ENCODE peak calls at places on chromosomes 11 and 22, in four cellular contexts. J is stomach, Y is sigmoid colon, T is ovary. G is an unnamed sample.

GRCh38 chr11:44067266-44067665 is 1.2 kb downstream of the ACCS start:
- DNase-seq in J (no peak), Y (no peak), T (no peak), G (peak)

GRCh38 chr11:17496406-17496805 is 19.8 kb upstream of the ABCC8 start:
- DNase-seq in J (no peak), Y (no peak), T (no peak), G (no peak)

GRCh38 chr22:37167981-37168647 is 18.4 kb upstream of the IL2RB start:
- DNase-seq in J (no peak), Y (peak), T (no peak), G (no peak)

GRCh38 chr11:106974831-106975230 is 43.4 kb downstream of the GUCY1A2 start:
- DNase-seq in J (no peak), Y (no peak), T (no peak), G (no peak)

GRCh38 chr11:123454060-123454651 is 24.1 kb downstream of the GRAMD1B start:
- DNase-seq in J (no peak), Y (no peak), T (no peak), G (peak)

GRCh38 chr11:58739725-58740430 is 8.1 kb upstream of the GLYAT start:
- DNase-seq in J (no peak), Y (no peak), T (no peak), G (peak)

GRCh38 chr11:1371377-1371776 is 18.4 kb upstream of the BRSK2 start:
- DNase-seq in J (no peak), Y (no peak), T (no peak), G (no peak)

GRCh38 chr11:74008373-74009229 is at the start of gene UCP3:
- DNase-seq in J (no peak), Y (peak), T (no peak), G (no peak)

GRCh38 chr22:33451851-33452469 is 393.8 kb upstream of the SYN3 start:
- DNase-seq in J (no peak), Y (no peak), T (no peak), G (no peak)

GRCh38 chr11:57480409-57481137 is 20.2 kb downstream of the RTN4RL2 start:
- DNase-seq in J (peak), Y (no peak), T (peak), G (peak)

GRCh38 chr22:40666151-40666848 is 13.0 kb upstream of the MCHR1 start:
- DNase-seq in J (no peak), Y (no peak), T (peak), G (no peak)

GRCh38 chr11:113475160-113475761 is at the start of gene DRD2:
- DNase-seq in J (no peak), Y (no peak), T (no peak), G (no peak)

GRCh38 chr11:23897453-23898289 is 599.2 kb upstream of the LUZP2 start:
- DNase-seq in J (no peak), Y (no peak), T (no peak), G (no peak)

GRCh38 chr22:35749808-35750207 is 32.1 kb downstream of the APOL5 start:
- DNase-seq in J (no peak), Y (no peak), T (no peak), G (no peak)

GRCh38 chr11:17343907-17344306 is 7.7 kb upstream of the NCR3LG1 start:
- DNase-seq in J (no peak), Y (no peak), T (no peak), G (peak)

GRCh38 chr11:89495951-89496350 is 4.8 kb upstream of the NOX4 start:
- DNase-seq in J (no peak), Y (peak), T (peak), G (no peak)

GRCh38 chr11:112655386-112655785 is 305.8 kb upstream of the NCAM1 start:
- DNase-seq in J (peak), Y (peak), T (peak), G (no peak)

GRCh38 chr11:65136515-65137096 is 2.3 kb upstream of the SYVN1 start:
- DNase-seq in J (no peak), Y (no peak), T (no peak), G (no peak)

GRCh38 chr11:46006418-46007070 is 84.1 kb downstream of the LARGE2 start:
- DNase-seq in J (no peak), Y (no peak), T (no peak), G (peak)

GRCh38 chr11:86624366-86624765 is 48.0 kb downstream of the ME3 start:
- DNase-seq in J (no peak), Y (no peak), T (no peak), G (no peak)

GRCh38 chr22:43777204-43777671 is 34.9 kb downstream of the EFCAB6 start:
- DNase-seq in J (no peak), Y (no peak), T (no peak), G (no peak)

GRCh38 chr11:60305906-60306619 is 21.0 kb upstream of the MS4A6E start:
- DNase-seq in J (no peak), Y (no peak), T (no peak), G (no peak)

GRCh38 chr11:75557649-75558494 is 4.2 kb upstream of the SERPINH1 start:
- DNase-seq in J (no peak), Y (peak), T (peak), G (peak)

GRCh38 chr11:128054323-128054910 is 532.9 kb downstream of the ETS1 start:
- DNase-seq in J (no peak), Y (no peak), T (no peak), G (no peak)

GRCh38 chr11:73978576-73979086 is 4.0 kb downstream of the UCP2 start:
- DNase-seq in J (no peak), Y (no peak), T (no peak), G (no peak)

GRCh38 chr22:25420925-25421904 is 143.3 kb upstream of the GRK3 start:
- DNase-seq in J (no peak), Y (no peak), T (no peak), G (no peak)

GRCh38 chr22:50199251-50199721 is 1.5 kb upstream of the SELENOO start:
- DNase-seq in J (no peak), Y (no peak), T (no peak), G (no peak)

GRCh38 chr11:37841016-37841415 is 1243.0 kb upstream of the RAG2 start:
- DNase-seq in J (no peak), Y (no peak), T (no peak), G (no peak)

GRCh38 chr11:2104524-2105440 is 34.4 kb downstream of the IGF2 start:
- DNase-seq in J (no peak), Y (no peak), T (peak), G (no peak)

GRCh38 chr11:92978226-92979111 is 9.0 kb downstream of the MTNR1B start:
- DNase-seq in J (peak), Y (no peak), T (no peak), G (no peak)

GRCh38 chr11:116788534-116788933 is 711 bp upstream of the ZPR1 start:
- DNase-seq in J (no peak), Y (no peak), T (no peak), G (no peak)

GRCh38 chr22:26570126-26570525 is 19.8 kb downstream of the TPST2 start:
- DNase-seq in J (no peak), Y (no peak), T (no peak), G (no peak)

GRCh38 chr11:14969922-14970323 is 2.2 kb downstream of the CALCA start:
- DNase-seq in J (peak), Y (no peak), T (no peak), G (peak)

GRCh38 chr11:126115253-126115540 is 52.5 kb upstream of the CDON start:
- DNase-seq in J (peak), Y (peak), T (peak), G (no peak)

GRCh38 chr11:119168471-119169271 is at the start of gene NLRX1:
- DNase-seq in J (peak), Y (peak), T (peak), G (peak)

GRCh38 chr11:96385187-96385586 is 4.5 kb downstream of the CCDC82 start:
- DNase-seq in J (no peak), Y (no peak), T (no peak), G (no peak)

GRCh38 chr11:18749681-18750319 is 23.8 kb upstream of the IGSF22 start:
- DNase-seq in J (no peak), Y (no peak), T (no peak), G (no peak)
- TF ChIP-seq POLR2A in J (no peak), Y (no peak), T (no peak), G (no peak)

DNA sequence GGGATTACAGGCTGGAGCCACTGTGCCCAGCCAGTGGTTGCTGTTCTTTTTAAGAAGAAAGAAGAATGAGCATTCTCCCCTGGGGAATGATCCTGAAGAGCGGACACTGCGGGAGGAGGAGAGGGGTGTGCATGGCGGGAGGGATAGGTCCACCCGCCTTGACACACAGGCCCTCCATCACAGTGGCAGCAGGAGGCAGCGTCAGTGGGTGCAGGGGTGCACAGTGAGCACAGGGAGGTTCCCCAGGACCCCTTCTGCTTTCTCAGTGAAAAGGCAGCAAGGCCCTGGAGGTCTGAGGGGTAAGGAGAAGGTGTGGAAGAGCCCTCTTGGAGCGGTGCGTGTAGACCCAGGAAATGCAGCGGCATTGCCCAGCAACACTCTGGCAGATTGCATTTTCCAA is 28.9 kb upstream of the CBX7 start:
- DNase-seq in J (no peak), Y (no peak), T (no peak), G (no peak)
- TF ChIP-seq POLR2A in J (no peak), Y (no peak), T (no peak), G (no peak)

GRCh38 chr11:78188012-78188808 is at the start of gene KCTD21:
- DNase-seq in J (peak), Y (peak), T (peak), G (peak)
- TF ChIP-seq POLR2A in J (no peak), Y (peak), T (peak), G (peak)

GRCh38 chr11:6686006-6686405 is 2.9 kb upstream of the MRPL17 start:
- DNase-seq in J (no peak), Y (no peak), T (no peak), G (no peak)

GRCh38 chr11:6681949-6682348 is 1.2 kb downstream of the MRPL17 start:
- DNase-seq in J (no peak), Y (no peak), T (no peak), G (peak)

GRCh38 chr11:6682591-6682935 is 577 bp downstream of the MRPL17 start:
- DNase-seq in J (no peak), Y (no peak), T (no peak), G (no peak)

GRCh38 chr11:6681505-6681904 is 1.6 kb downstream of the MRPL17 start:
- DNase-seq in J (no peak), Y (no peak), T (no peak), G (no peak)

DNA sequence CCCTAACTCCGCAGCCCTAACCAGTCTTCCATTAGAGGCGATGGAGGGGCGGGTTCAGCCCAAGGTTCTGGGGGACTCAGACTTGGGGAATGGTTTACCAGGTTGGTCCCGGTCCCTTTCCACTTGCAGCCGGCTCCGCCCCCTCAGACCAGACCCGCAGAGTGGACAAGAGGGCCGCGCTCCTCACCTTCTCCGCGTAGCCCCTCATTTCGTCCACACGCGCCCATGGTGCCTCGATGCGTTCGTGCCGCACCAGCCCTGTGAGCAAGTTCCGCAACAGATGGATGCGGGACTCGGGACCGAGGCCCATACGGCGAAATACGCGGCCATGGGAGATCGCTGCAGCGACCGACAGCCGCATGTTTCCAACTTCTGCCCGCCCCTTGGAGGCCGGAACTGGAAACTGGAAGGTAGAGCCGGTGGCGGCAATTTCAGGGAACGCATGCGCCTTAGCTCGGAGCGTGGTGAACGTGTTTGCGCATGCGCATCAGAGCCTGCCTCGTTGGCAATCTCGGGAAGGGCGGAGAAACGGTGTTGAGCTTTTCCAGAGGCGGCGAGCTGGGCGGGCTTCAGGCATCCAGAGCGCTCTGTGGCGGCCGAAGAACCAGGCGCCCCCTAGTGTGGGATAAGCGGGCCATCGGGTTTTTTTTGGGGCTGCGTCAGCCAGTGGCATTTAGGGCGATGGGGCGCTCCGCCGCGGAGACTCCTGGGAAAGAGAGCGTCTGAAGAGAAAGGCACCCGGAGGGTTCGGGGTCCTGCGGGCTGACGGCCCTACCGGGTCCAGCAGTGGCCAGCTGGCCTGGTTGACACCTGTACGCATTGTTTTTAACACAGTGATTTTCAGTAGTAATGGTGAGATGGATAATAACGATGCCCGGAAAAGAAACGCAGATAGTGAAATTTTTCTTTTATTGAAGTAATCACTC is at the start of gene MRPL17:
- DNase-seq in J (peak), Y (peak), T (peak), G (peak)
- TF ChIP-seq POLR2A in J (peak), Y (peak), T (peak), G (peak)

DNA sequence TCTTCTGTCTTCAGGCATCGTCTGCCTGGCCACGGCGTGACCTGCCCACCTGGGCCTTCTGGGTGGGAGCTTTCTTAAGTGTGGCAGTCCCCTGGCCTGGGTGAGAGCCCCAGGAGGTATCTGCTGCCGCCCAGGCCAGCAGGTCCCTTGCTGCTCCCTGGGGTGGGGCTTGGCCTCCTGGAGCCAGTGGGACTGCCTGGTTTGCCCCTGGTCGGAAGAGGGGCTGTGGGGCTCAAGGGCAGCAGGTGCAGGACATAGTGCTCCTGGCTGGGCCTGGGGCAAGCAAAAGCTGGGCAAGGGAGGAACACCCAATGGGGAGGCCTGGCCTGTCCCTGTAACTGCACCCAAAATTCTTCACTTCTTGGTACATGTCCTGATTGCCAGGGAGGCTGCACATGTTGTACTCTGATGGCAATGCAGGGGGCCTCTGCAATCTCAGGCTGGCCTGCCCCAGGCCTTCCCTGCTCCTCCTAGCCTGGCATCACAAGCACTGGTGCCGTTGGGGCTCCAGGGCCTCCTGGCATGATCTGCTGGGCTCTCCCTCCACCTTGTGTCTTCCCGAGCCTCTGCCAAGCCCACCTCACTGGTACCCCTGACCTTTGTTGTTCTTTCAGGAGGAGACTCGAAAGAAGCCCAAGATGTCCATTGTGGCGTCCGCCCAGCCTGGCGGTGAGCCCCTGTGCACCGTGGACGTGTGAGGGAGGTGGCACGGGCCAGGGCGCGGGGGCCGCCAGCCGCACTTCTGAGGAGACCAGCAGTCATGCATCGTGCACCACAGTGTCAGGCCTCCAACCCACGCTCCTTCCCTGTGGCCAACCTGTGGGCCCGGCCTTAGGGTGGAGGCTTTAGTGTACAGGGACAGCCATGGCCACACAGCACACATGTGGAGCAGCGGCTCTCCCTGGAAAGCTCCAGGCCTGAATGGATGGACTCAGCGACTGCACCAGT is 6.2 kb upstream of the RANBP1 start:
- DNase-seq in J (no peak), Y (no peak), T (no peak), G (no peak)
- TF ChIP-seq POLR2A in J (no peak), Y (no peak), T (no peak), G (peak)

GRCh38 chr22:38733329-38734202 is 22.2 kb downstream of the SUN2 start:
- DNase-seq in J (peak), Y (peak), T (peak), G (peak)
- TF ChIP-seq POLR2A in J (no peak), Y (no peak), T (no peak), G (peak)

GRCh38 chr22:23521442-23522113 is 58.5 kb downstream of the IGLL1 start:
- DNase-seq in J (peak), Y (peak), T (peak), G (peak)
- TF ChIP-seq POLR2A in J (no peak), Y (no peak), T (peak), G (peak)

GRCh38 chr11:61793084-61793828 is 545 bp downstream of the FEN1 start:
- DNase-seq in J (no peak), Y (no peak), T (no peak), G (peak)
- TF ChIP-seq POLR2A in J (no peak), Y (no peak), T (no peak), G (peak)

DNA sequence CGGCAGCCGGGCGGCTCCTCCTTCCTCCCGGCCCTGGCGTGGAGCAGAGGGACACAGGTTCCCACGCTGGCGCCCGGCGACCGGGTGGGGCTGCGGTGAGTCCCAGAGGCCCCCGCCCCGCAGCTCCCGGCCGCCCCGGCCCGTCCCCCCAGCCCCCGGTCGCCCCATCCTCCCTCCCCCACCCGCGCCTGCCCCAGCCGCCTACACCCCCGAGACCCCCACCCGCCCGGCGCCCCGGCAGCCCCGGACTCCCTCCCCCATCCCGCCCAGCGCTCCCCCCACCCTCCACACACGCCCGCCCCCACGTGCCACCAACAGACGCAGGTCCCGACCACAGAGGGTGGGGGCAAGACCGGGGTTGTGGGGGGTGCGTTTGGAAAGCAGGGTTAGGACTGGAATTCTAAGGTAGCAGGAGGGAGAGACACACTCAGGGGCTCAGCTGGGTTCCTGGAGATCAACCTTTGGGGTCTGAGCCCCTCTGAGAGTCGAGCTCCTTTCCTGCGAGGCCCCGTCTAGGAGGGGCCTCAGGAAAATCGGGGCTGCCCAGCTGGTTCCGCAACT is 299 bp downstream of the PGGHG start:
- DNase-seq in J (no peak), Y (peak), T (peak), G (no peak)
- TF ChIP-seq POLR2A in J (no peak), Y (no peak), T (no peak), G (no peak)

G was measured in erythroblast.